ENCODE peak calls at places on chromosomes 7 and 10, in six cellular contexts. C is SK-N-SH, D is GM10248, P is heart left ventricle, L is osteocyte, O is body of pancreas. I is an unnamed sample.
A peak's percentile ranks its signal among the peaks of the same experiment; 100 is the strongest.

GRCh38 chr10:73773152-73773879 is 8.5 kb upstream of the CHCHD1 start:
- DNase-seq in C (no peak), D (no peak), P (peak; percentile 41), L (no peak), O (no peak), I (no peak)

GRCh38 chr7:31003721-31004120 is 40.0 kb downstream of the GHRHR start:
- DNase-seq in C (no peak), D (no peak), P (no peak), L (no peak), O (no peak), I (no peak)

GRCh38 chr7:43954524-43955228 is 28.4 kb downstream of the UBE2D4 start:
- DNase-seq in C (peak; percentile 81), D (peak; percentile 55), P (no peak), L (no peak), O (peak; percentile 35), I (peak; percentile 8)

GRCh38 chr7:475951-476441 is 43.6 kb downstream of the PDGFA start:
- DNase-seq in C (no peak), D (no peak), P (peak; percentile 17), L (no peak), O (peak; percentile 11), I (no peak)

GRCh38 chr10:95561200-95562177 is at the start of gene SORBS1:
- DNase-seq in C (peak; percentile 99), D (peak; percentile 98), P (peak; percentile 98), L (peak; percentile 97), O (peak; percentile 98), I (peak; percentile 71)

GRCh38 chr10:117743517-117743916 is 201.0 kb downstream of the EMX2 start:
- DNase-seq in C (no peak), D (no peak), P (no peak), L (peak; percentile 42), O (no peak), I (no peak)

GRCh38 chr7:50953820-50954219 is 171.1 kb upstream of the GRB10 start:
- DNase-seq in C (no peak), D (no peak), P (peak; percentile 67), L (no peak), O (no peak), I (no peak)

GRCh38 chr7:44587843-44588711 is 6.0 kb upstream of the TMED4 start:
- DNase-seq in C (peak; percentile 43), D (no peak), P (no peak), L (no peak), O (peak; percentile 46), I (no peak)

GRCh38 chr10:98886686-98887085 is 349.0 kb downstream of the HPSE2 start:
- DNase-seq in C (no peak), D (no peak), P (no peak), L (no peak), O (no peak), I (no peak)

GRCh38 chr7:139990142-139990535 is 72.6 kb downstream of the PARP12 start:
- DNase-seq in C (no peak), D (no peak), P (no peak), L (no peak), O (no peak), I (no peak)

GRCh38 chr7:121137580-121137979 is 149.1 kb downstream of the CPED1 start:
- DNase-seq in C (no peak), D (no peak), P (no peak), L (no peak), O (no peak), I (no peak)

GRCh38 chr7:73912223-73912622 is 51.3 kb downstream of the TMEM270 start:
- DNase-seq in C (no peak), D (no peak), P (no peak), L (no peak), O (no peak), I (no peak)

GRCh38 chr7:117631652-117632051 is 151.8 kb downstream of the CFTR start:
- DNase-seq in C (no peak), D (no peak), P (no peak), L (no peak), O (no peak), I (no peak)

GRCh38 chr7:1454471-1455065 is 4.7 kb downstream of the MICALL2 start:
- DNase-seq in C (no peak), D (no peak), P (peak; percentile 65), L (no peak), O (peak; percentile 45), I (no peak)

DNA sequence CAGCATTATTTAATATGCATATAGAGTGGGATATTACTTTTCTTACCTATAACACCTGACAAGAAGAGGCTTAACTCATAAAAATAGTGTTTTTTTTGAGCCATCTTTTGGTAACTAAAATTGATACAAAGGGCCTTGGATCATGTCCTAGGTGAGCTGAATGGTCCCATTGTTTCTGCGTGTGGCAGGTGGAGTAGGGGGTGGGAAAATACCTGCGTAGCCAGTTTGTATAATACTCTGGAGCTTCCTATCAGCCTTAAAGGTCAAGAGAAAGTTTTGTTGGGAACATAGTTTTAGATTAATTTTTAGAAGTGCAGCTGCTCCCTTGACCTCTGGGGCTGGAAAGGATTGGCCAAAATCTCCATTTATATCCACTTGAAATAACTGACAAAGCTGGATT is 244.6 kb downstream of the PHTF2 start:
- DNase-seq in C (no peak), D (no peak), P (no peak), L (no peak), O (no peak), I (no peak)
- TF ChIP-seq CTCF in C (no peak), D (no peak), P (no peak), L (no peak), O (no peak), I (no peak)

GRCh38 chr7:25084826-25085225 is 40.2 kb downstream of the CYCS start:
- DNase-seq in C (no peak), D (no peak), P (no peak), L (no peak), O (no peak), I (no peak)

GRCh38 chr7:25090374-25090773 is 34.7 kb downstream of the CYCS start:
- DNase-seq in C (no peak), D (no peak), P (no peak), L (no peak), O (no peak), I (no peak)

GRCh38 chr7:25091757-25092156 is 33.3 kb downstream of the CYCS start:
- DNase-seq in C (no peak), D (no peak), P (no peak), L (no peak), O (no peak), I (no peak)

GRCh38 chr7:25091129-25091528 is 33.9 kb downstream of the CYCS start:
- DNase-seq in C (no peak), D (no peak), P (no peak), L (no peak), O (no peak), I (no peak)

GRCh38 chr7:25087855-25088254 is 37.2 kb downstream of the CYCS start:
- DNase-seq in C (no peak), D (peak; percentile 48), P (no peak), L (no peak), O (no peak), I (no peak)
- TF ChIP-seq CTCF in C (no peak), D (no peak), P (no peak), L (no peak), O (no peak), I (no peak)

GRCh38 chr7:151012921-151013347 is 11.4 kb downstream of the ATG9B start:
- DNase-seq in C (peak; percentile 94), D (no peak), P (no peak), L (no peak), O (peak; percentile 45), I (no peak)
- TF ChIP-seq CTCF in C (peak; percentile 74), D (no peak), P (peak; percentile 36), L (peak; percentile 59), O (peak; percentile 50), I (peak; percentile 69)

GRCh38 chr10:116654816-116655215 is 34.1 kb downstream of the PNLIPRP2 start:
- DNase-seq in C (peak; percentile 46), D (no peak), P (no peak), L (no peak), O (no peak), I (no peak)
- TF ChIP-seq CTCF in C (peak; percentile 40), D (no peak), P (no peak), L (peak; percentile 17), O (peak; percentile 51), I (peak; percentile 6)

DNA sequence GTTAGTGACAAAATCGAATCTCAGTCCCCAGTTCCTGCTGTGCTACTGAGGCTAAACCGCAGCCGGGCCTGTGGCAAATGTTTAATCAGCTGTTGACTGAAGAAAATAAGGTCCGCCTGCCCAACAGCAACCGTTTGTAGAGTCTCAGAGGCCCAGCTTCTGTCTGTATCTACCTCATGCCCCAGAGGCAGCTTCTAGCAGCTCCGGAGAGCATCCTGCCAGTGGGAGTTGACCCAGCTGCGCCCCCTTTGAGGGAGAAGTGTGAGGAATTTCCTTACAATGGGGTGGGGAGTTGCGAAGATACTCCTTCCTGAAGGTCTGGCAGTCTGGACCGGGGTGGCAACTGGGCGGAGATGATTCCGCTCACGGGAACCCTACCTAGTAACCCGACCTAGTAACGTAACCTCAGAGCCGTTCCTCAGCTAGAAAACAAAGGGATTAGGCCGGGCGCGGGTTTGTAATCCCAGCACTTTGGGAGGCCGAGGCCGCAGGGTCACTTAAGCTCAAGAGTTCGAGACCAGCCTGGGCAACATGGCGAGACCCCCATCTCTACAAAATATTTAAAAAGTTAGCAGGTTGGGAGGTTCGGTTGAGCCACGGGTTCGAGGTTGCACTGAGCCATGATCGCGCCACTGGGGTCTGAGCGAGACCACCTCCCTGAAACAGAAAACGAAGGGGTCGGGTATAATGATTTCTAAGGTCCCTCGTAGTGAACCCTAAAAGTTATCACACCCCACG is 846 bp upstream of the ZNF775 start:
- DNase-seq in C (peak; percentile 75), D (peak; percentile 45), P (peak; percentile 63), L (no peak), O (peak; percentile 75), I (no peak)
- TF ChIP-seq CTCF in C (peak; percentile 24), D (peak; percentile 35), P (no peak), L (peak; percentile 38), O (no peak), I (peak; percentile 27)

GRCh38 chr10:3006093-3006492 is 61.3 kb upstream of the PFKP start:
- DNase-seq in C (no peak), D (no peak), P (no peak), L (no peak), O (no peak), I (no peak)
- TF ChIP-seq CTCF in C (no peak), D (no peak), P (no peak), L (no peak), O (no peak), I (no peak)